ENCODE peak calls at places on chromosomes 3 and 15, in eight cellular contexts. G, O, U, X, W, S, B and K are unnamed samples.

GRCh38 chr15:63912061-63912615 is 78.4 kb upstream of the HERC1 start:
- DNase-seq in X (no peak), O (no peak), U (no peak), S (no peak), W (no peak), B (peak; percentile 65), G (no peak), K (no peak)

GRCh38 chr3:116280130-116280740 is 165.1 kb downstream of the LSAMP start:
- DNase-seq in X (no peak), W (no peak), O (no peak), U (no peak), S (no peak), B (no peak), G (no peak), K (no peak)

GRCh38 chr15:83565553-83566159 is 88.3 kb upstream of the ADAMTSL3 start:
- DNase-seq in S (no peak), G (no peak), U (no peak), O (peak; percentile 55), X (peak; percentile 30), B (no peak), W (no peak), K (peak; percentile 27)

GRCh38 chr3:100982710-100983109 is 10.5 kb downstream of the ABI3BP start:
- DNase-seq in G (peak; percentile 82), B (peak; percentile 86), O (peak; percentile 56), X (peak; percentile 50), W (peak; percentile 49), S (peak; percentile 46), U (peak; percentile 79), K (no peak)

GRCh38 chr3:23900744-23901143 is 16.0 kb downstream of the NKIRAS1 start:
- DNase-seq in W (no peak), B (no peak), G (no peak), U (no peak), X (no peak), O (peak; percentile 44), S (no peak), K (no peak)

GRCh38 chr15:89157918-89158564 is 63.3 kb downstream of the RLBP1 start:
- DNase-seq in U (no peak), B (no peak), S (no peak), O (no peak), G (no peak), W (no peak), X (no peak), K (no peak)

GRCh38 chr3:193727089-193727488 is 134.1 kb downstream of the OPA1 start:
- DNase-seq in X (no peak), W (no peak), S (peak; percentile 13), U (no peak), O (no peak), G (no peak), B (no peak), K (no peak)

GRCh38 chr3:124834723-124835718 is 52.1 kb downstream of the ITGB5 start:
- DNase-seq in B (no peak), S (no peak), U (peak; percentile 60), X (no peak), G (peak; percentile 72), O (peak; percentile 52), W (peak; percentile 83), K (peak; percentile 98)

GRCh38 chr15:73065114-73065513 is 12.9 kb downstream of the NEO1 start:
- DNase-seq in S (no peak), B (no peak), X (no peak), O (no peak), U (no peak), W (no peak), G (no peak), K (no peak)

GRCh38 chr3:71129611-71130515 is 453.7 kb downstream of the FOXP1 start:
- DNase-seq in G (no peak), X (no peak), U (no peak), O (no peak), S (no peak), B (no peak), W (peak; percentile 49), K (peak; percentile 19)

GRCh38 chr3:127675651-127676391 is 3.1 kb downstream of the ABTB1 start:
- DNase-seq in U (peak; percentile 14), G (no peak), W (no peak), S (no peak), O (no peak), X (no peak), B (peak; percentile 69), K (no peak)

GRCh38 chr3:3628676-3629328 is 170.4 kb upstream of the LRRN1 start:
- DNase-seq in W (no peak), S (no peak), X (no peak), B (no peak), G (no peak), O (no peak), U (no peak), K (no peak)

DNA sequence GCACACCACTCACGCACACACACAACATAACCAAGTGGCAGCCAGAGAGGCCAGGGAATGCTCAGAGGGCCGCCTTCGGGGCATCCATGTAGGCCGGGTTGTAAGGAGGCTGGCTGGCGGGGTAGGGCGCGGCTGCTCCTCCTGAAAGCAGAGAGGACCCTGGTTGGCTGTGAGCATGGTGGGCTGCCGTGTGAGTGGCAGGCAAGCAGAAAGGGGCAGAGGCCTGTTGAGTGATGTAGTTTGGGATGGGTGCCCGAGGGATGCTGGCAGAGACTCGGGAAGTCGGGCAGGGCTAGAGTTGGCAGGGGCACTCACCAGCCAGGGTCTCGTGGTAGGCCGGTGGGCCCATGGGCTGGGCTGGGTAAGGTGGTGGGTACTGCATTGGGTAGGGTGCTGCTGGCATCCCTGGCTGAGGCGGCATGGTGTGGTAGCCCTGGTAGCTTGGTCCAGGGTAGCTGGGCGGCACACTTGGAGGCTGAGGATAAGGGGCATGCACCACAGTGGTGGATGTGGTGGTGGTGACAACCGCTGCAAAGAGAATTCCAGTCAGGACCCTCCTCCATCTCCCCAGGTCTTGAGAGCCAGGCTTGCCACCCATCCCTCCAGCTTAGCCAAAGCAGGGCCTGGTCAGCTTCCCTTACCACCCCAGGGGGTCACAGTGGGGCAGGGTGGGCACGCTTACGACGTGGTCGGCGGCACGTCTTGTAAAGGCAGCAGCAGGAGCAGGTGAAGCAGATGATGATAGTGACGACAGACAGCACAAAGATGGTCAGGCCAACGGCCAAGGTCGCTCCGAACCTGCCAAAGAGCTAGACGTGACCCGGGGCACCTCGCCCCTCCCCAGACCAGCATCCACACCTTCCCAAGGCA is 22.7 kb downstream of the ATRIP start:
- DNase-seq in X (no peak), G (peak; percentile 58), O (no peak), U (no peak), W (no peak), B (no peak), S (no peak), K (no peak)
- H3K4me3 ChIP-seq in X (no peak overlapping the region), G (no peak overlapping the region), O (no peak overlapping the region), U (no peak overlapping the region), W (no peak overlapping the region), B (no peak overlapping the region), S (no peak overlapping the region), K (no peak overlapping the region)

GRCh38 chr3:191355406-191355805 is 25.1 kb upstream of the UTS2B start:
- DNase-seq in S (no peak), G (no peak), W (no peak), O (no peak), X (no peak), U (no peak), B (no peak), K (no peak)
- H3K4me1 ChIP-seq in S (peaks cover 50% of the 10 kb centered on the region), G (peaks cover 14% of the 10 kb centered on the region), W (peaks cover 30% of the 10 kb centered on the region), O (peaks cover 31% of the 10 kb centered on the region), X (peaks cover 60% of the 10 kb centered on the region), U (no peaks in the 10 kb centered on the region), B (peaks cover 7% of the 10 kb centered on the region), K (no peaks in the 10 kb centered on the region)

GRCh38 chr15:27746556-27746955 is 352.6 kb downstream of the OCA2 start:
- DNase-seq in X (peak; percentile 0), B (no peak), G (no peak), O (no peak), U (no peak), W (peak; percentile 30), S (no peak), K (no peak)

GRCh38 chr15:27743638-27744037 is 355.5 kb downstream of the OCA2 start:
- DNase-seq in U (no peak), O (no peak), W (no peak), X (no peak), B (no peak), S (peak; percentile 18), G (no peak), K (no peak)

GRCh38 chr15:27743078-27743477 is 356.0 kb downstream of the OCA2 start:
- DNase-seq in X (no peak), U (no peak), O (no peak), W (no peak), S (peak; percentile 26), B (no peak), G (peak; percentile 78), K (no peak)

GRCh38 chr15:27747997-27748396 is 351.1 kb downstream of the OCA2 start:
- DNase-seq in O (no peak), W (no peak), S (peak; percentile 13), B (no peak), G (no peak), U (no peak), X (no peak), K (no peak)

GRCh38 chr15:27744651-27745050 is 354.5 kb downstream of the OCA2 start:
- DNase-seq in G (no peak), U (no peak), S (no peak), W (peak; percentile 67), B (no peak), O (no peak), X (peak; percentile 1), K (no peak)
- H3K27ac ChIP-seq in G (no peak overlapping the region), U (no peak overlapping the region), S (no peak overlapping the region), W (peak overlapping the region; percentile 28), B (no peak overlapping the region), O (no peak overlapping the region), X (no peak overlapping the region), K (no peak overlapping the region)

DNA sequence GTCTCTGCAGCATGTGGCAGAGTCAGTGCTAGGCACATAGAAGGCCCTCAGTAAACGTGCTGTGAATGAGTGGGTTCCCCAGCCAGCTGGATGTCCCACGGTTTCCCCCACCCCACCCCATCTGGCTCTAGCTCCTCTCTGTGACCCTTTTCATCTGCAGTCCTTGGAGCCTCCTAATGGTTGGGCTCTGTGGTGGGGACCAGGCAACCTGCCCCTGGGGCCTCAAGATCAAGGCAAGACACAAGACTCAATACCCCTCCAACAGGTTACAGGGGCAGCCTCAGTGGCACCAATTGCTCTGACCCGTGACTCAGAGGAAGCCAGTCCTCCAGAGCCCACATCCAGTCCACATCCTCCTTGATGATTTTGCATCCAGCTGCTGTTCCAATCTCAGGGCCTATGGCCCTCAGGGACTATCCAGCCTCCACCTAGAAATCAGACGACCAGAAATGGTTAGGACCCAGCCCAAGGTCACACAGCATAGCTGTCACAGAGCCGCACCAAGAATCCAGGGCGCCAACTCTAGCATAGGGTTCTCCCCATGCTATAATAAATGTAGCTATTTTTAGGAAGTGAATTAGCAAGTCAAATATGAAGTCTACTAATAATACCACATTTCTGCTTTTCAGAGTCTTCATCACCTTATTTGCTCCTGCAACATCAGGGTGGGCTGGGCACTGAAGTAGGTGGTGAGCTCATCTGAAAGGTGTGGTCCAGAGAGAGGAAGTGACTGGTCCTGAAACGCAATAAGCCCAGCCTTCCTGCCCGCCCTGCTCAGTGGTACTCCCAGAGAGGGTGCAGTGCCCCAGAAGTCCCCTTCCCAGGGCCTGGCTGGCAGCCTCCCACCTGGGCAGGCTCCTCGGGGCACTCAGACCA is 17.4 kb upstream of the CYP11A1 start:
- DNase-seq in U (no peak), X (no peak), W (peak; percentile 74), S (peak; percentile 49), B (no peak), O (peak; percentile 69), G (no peak), K (peak; percentile 89)
- H3K4me3 ChIP-seq in U (no peak overlapping the region), X (no peak overlapping the region), W (no peak overlapping the region), S (no peak overlapping the region), B (no peak overlapping the region), O (no peak overlapping the region), G (no peak overlapping the region), K (peak overlapping the region; percentile 21)

GRCh38 chr3:52685285-52685704 is 418 bp downstream of the PBRM1 start:
- DNase-seq in W (no peak), O (peak; percentile 91), G (peak; percentile 91), B (peak; percentile 91), U (peak; percentile 77), S (peak; percentile 74), X (peak; percentile 52), K (peak; percentile 92)
- H3K4me1 ChIP-seq in W (peaks cover 44% of the 10 kb centered on the region), O (peaks cover 41% of the 10 kb centered on the region), G (peaks cover 2% of the 10 kb centered on the region), B (no peaks in the 10 kb centered on the region), U (no peaks in the 10 kb centered on the region), S (peaks cover 14% of the 10 kb centered on the region), X (peaks cover 73% of the 10 kb centered on the region), K (peaks cover 56% of the 10 kb centered on the region)